ENCODE peak calls at places on chromosome 12, in seven cellular contexts. J is HT-29, U is ELR, D is fibroblast of the conjunctiva, R is tibial nerve, Z is H7, I is posterior cingulate gyrus. O is an unnamed sample.
A peak's percentile ranks its signal among the peaks of the same experiment; 100 is the strongest.

GRCh38 chr12:50708619-50709018 is 55.3 kb upstream of the ATF1 start:
- DNase-seq in J (no peak), U (no peak), D (no peak), R (no peak), Z (no peak), I (no peak), O (no peak)

GRCh38 chr12:6826125-6826733 is 2.0 kb upstream of the P3H3 start:
- DNase-seq in J (no peak), U (no peak), D (no peak), R (no peak), Z (peak; percentile 53), I (no peak), O (no peak)

GRCh38 chr12:90627180-90627896 is 327.6 kb downstream of the CCER1 start:
- DNase-seq in J (no peak), U (no peak), D (no peak), R (no peak), Z (no peak), I (no peak), O (no peak)

GRCh38 chr12:132227156-132227555 is 82.9 kb downstream of the NOC4L start:
- DNase-seq in J (no peak), U (no peak), D (no peak), R (no peak), Z (peak; percentile 63), I (no peak), O (no peak)

GRCh38 chr12:121095544-121096198 is 37.0 kb upstream of the P2RX7 start:
- DNase-seq in J (peak; percentile 76), U (peak; percentile 77), D (peak; percentile 23), R (peak; percentile 46), Z (peak; percentile 93), I (peak; percentile 73), O (peak; percentile 66)

GRCh38 chr12:94074970-94075695 is 73.2 kb upstream of the PLXNC1 start:
- DNase-seq in J (peak; percentile 52), U (peak; percentile 82), D (peak; percentile 90), R (peak; percentile 63), Z (peak; percentile 58), I (no peak), O (peak; percentile 59)

GRCh38 chr12:105825141-105825540 is 313.6 kb downstream of the NUAK1 start:
- DNase-seq in J (no peak), U (no peak), D (no peak), R (no peak), Z (no peak), I (no peak), O (no peak)

GRCh38 chr12:76784600-76785051 is 20.7 kb downstream of the ZDHHC17 start:
- DNase-seq in J (no peak), U (peak; percentile 28), D (peak; percentile 37), R (no peak), Z (no peak), I (no peak), O (no peak)

GRCh38 chr12:110530511-110530910 is 28.4 kb downstream of the RAD9B start:
- DNase-seq in J (no peak), U (no peak), D (no peak), R (no peak), Z (no peak), I (no peak), O (no peak)

GRCh38 chr12:121451931-121452330 is 52.0 kb downstream of the RNF34 start:
- DNase-seq in J (no peak), U (no peak), D (no peak), R (no peak), Z (no peak), I (no peak), O (no peak)

GRCh38 chr12:92987362-92987761 is 58.3 kb upstream of the EEA1 start:
- DNase-seq in J (peak; percentile 83), U (peak; percentile 83), D (peak; percentile 75), R (peak; percentile 56), Z (peak; percentile 29), I (no peak), O (peak; percentile 54)

GRCh38 chr12:95790912-95791849 is 617 bp upstream of the NTN4 start:
- DNase-seq in J (peak; percentile 63), U (peak; percentile 62), D (no peak), R (peak; percentile 44), Z (peak; percentile 65), I (peak; percentile 26), O (peak; percentile 2)

GRCh38 chr12:111927346-111927745 is 85.3 kb downstream of the MAPKAPK5 start:
- DNase-seq in J (no peak), U (no peak), D (no peak), R (no peak), Z (no peak), I (no peak), O (no peak)

GRCh38 chr12:116780942-116781341 is 42.8 kb downstream of the RNFT2 start:
- DNase-seq in J (no peak), U (no peak), D (no peak), R (no peak), Z (no peak), I (no peak), O (no peak)

GRCh38 chr12:54060975-54061778 is 7.5 kb downstream of the HOXC4 start:
- DNase-seq in J (no peak), U (no peak), D (no peak), R (no peak), Z (no peak), I (no peak), O (no peak)

GRCh38 chr12:124484526-124484953 is 82.9 kb downstream of the NCOR2 start:
- DNase-seq in J (no peak), U (no peak), D (no peak), R (no peak), Z (no peak), I (no peak), O (no peak)

GRCh38 chr12:47818007-47818376 is 1.7 kb downstream of the HDAC7 start:
- DNase-seq in J (no peak), U (no peak), D (no peak), R (no peak), Z (no peak), I (no peak), O (no peak)

GRCh38 chr12:49109631-49110172 is 945 bp downstream of the LMBR1L start:
- DNase-seq in J (no peak), U (no peak), D (no peak), R (no peak), Z (peak; percentile 37), I (no peak), O (no peak)

GRCh38 chr12:22287776-22288621 is 46.5 kb downstream of the ST8SIA1 start:
- DNase-seq in J (no peak), U (peak; percentile 86), D (peak; percentile 12), R (no peak), Z (peak; percentile 15), I (no peak), O (peak; percentile 32)

GRCh38 chr12:95653761-95654546 is 102.7 kb upstream of the USP44 start:
- DNase-seq in J (no peak), U (peak; percentile 89), D (peak; percentile 57), R (peak; percentile 46), Z (no peak), I (no peak), O (no peak)

GRCh38 chr12:64171715-64172114 is 50.4 kb downstream of the KICS2 start:
- DNase-seq in J (no peak), U (peak; percentile 87), D (no peak), R (no peak), Z (no peak), I (no peak), O (no peak)

GRCh38 chr12:93061414-93062099 is 132.5 kb upstream of the EEA1 start:
- DNase-seq in J (no peak), U (no peak), D (no peak), R (no peak), Z (peak; percentile 7), I (peak; percentile 36), O (no peak)

GRCh38 chr12:34405286-34406227 is 383.3 kb downstream of the ALG10 start:
- DNase-seq in J (no peak), U (no peak), D (no peak), R (no peak), Z (peak; percentile 2), I (peak; percentile 1), O (no peak)

GRCh38 chr12:56721721-56722120 is 3.4 kb downstream of the NACA start:
- DNase-seq in J (no peak), U (no peak), D (no peak), R (no peak), Z (no peak), I (no peak), O (no peak)